ENCODE peak calls at places on chromosomes 12 and 14, in five cellular contexts. T, Q, D, Y and N are unnamed samples.

GRCh38 chr14:102516531-102517411 is 7.2 kb upstream of the ANKRD9 start:
- DNase-seq in T (peak), Q (no peak), D (peak), Y (no peak), N (no peak)

GRCh38 chr14:62189698-62190097 is 427.5 kb downstream of the SNAPC1 start:
- DNase-seq in T (no peak), Q (no peak), D (no peak), Y (no peak), N (no peak)

GRCh38 chr14:89794096-89794495 is 160.4 kb downstream of the EFCAB11 start:
- DNase-seq in T (no peak), Q (peak), D (no peak), Y (no peak), N (no peak)

GRCh38 chr12:106976013-106976658 is 10.8 kb downstream of the MTERF2 start:
- DNase-seq in T (no peak), Q (no peak), D (no peak), Y (no peak), N (no peak)

GRCh38 chr12:85633491-85633890 is 202.7 kb downstream of the RASSF9 start:
- DNase-seq in T (no peak), Q (no peak), D (no peak), Y (no peak), N (no peak)

GRCh38 chr12:52359511-52360103 is 7.7 kb downstream of the KRT85 start:
- DNase-seq in T (no peak), Q (no peak), D (no peak), Y (no peak), N (no peak)

GRCh38 chr14:68271996-68272395 is 452.4 kb downstream of the RAD51B start:
- DNase-seq in T (no peak), Q (no peak), D (no peak), Y (no peak), N (no peak)

GRCh38 chr12:47777741-47778558 is 4.9 kb downstream of the SLC48A1 start:
- DNase-seq in T (no peak), Q (peak), D (peak), Y (no peak), N (peak)

GRCh38 chr14:83940253-83940652 is 1589.7 kb upstream of the FLRT2 start:
- DNase-seq in T (no peak), Q (no peak), D (no peak), Y (no peak), N (no peak)

GRCh38 chr12:53145383-53145782 is 35.1 kb upstream of the ZNF740 start:
- DNase-seq in T (no peak), Q (no peak), D (no peak), Y (no peak), N (no peak)

GRCh38 chr12:102702447-102703114 is 214.5 kb downstream of the PAH start:
- DNase-seq in T (peak), Q (no peak), D (peak), Y (peak), N (peak)

GRCh38 chr14:104782823-104783170 is 12.8 kb downstream of the AKT1 start:
- DNase-seq in T (no peak), Q (no peak), D (no peak), Y (no peak), N (no peak)

GRCh38 chr14:36805116-36805515 is 143.5 kb downstream of the PAX9 start:
- DNase-seq in T (no peak), Q (no peak), D (no peak), Y (no peak), N (no peak)

GRCh38 chr12:81610955-81611889 is 147.9 kb downstream of the PPFIA2 start:
- DNase-seq in T (peak), Q (no peak), D (no peak), Y (no peak), N (no peak)

GRCh38 chr12:31206038-31206670 is 119.8 kb downstream of the SINHCAF start:
- DNase-seq in T (no peak), Q (no peak), D (no peak), Y (peak), N (no peak)

GRCh38 chr12:120457133-120457532 is 10.9 kb downstream of the GATC start:
- DNase-seq in T (peak), Q (no peak), D (no peak), Y (no peak), N (no peak)

GRCh38 chr12:115691123-115691522 is 586.4 kb downstream of the MED13L start:
- DNase-seq in T (no peak), Q (no peak), D (no peak), Y (no peak), N (no peak)

GRCh38 chr12:128800606-128801005 is 23.2 kb downstream of the SLC15A4 start:
- DNase-seq in T (no peak), Q (no peak), D (no peak), Y (no peak), N (no peak)

GRCh38 chr14:80862983-80863382 is 78.6 kb downstream of the CEP128 start:
- DNase-seq in T (no peak), Q (no peak), D (no peak), Y (no peak), N (no peak)

GRCh38 chr12:57838594-57839302 is 7.8 kb downstream of the CTDSP2 start:
- DNase-seq in T (no peak), Q (no peak), D (no peak), Y (no peak), N (no peak)

GRCh38 chr14:35405304-35405996 is 901 bp upstream of the NFKBIA start:
- DNase-seq in T (no peak), Q (no peak), D (no peak), Y (peak), N (no peak)

GRCh38 chr14:67418368-67419174 is 6.6 kb upstream of the PLEK2 start:
- DNase-seq in T (no peak), Q (peak), D (no peak), Y (no peak), N (no peak)

GRCh38 chr12:1445807-1446206 is 148.6 kb downstream of the FBXL14 start:
- DNase-seq in T (no peak), Q (no peak), D (no peak), Y (no peak), N (no peak)

GRCh38 chr12:124380793-124381453 is 86.0 kb downstream of the RFLNA start:
- DNase-seq in T (no peak), Q (no peak), D (no peak), Y (no peak), N (no peak)

GRCh38 chr14:92544051-92544730 is 30.6 kb downstream of the RIN3 start:
- DNase-seq in T (no peak), Q (no peak), D (no peak), Y (no peak), N (no peak)